ENCODE peak calls at places on chromosomes 5 and 9, in seven cellular contexts. V, X, J, W, O, T and D are unnamed samples.

GRCh38 chr5:111829701-111830100 is 72.7 kb upstream of the NREP start:
- DNase-seq in T (peak), W (no peak), O (no peak), V (no peak), X (no peak), J (no peak), D (no peak)

GRCh38 chr9:134670042-134670525 is 28.5 kb downstream of the COL5A1 start:
- DNase-seq in X (no peak), O (no peak), J (no peak), T (peak), V (no peak), W (no peak), D (no peak)

GRCh38 chr5:149828161-149829011 is 98.3 kb downstream of the PPARGC1B start:
- DNase-seq in W (peak), T (peak), V (peak), J (peak), X (peak), O (peak), D (peak)

GRCh38 chr5:176526462-176526861 is 10.7 kb downstream of the RNF44 start:
- DNase-seq in J (peak), X (no peak), V (no peak), T (no peak), W (no peak), O (no peak), D (no peak)

GRCh38 chr5:14902826-14903560 is 31.4 kb upstream of the ANKH start:
- DNase-seq in T (no peak), J (no peak), O (no peak), V (no peak), X (no peak), W (no peak), D (no peak)

GRCh38 chr5:68661237-68661636 is 432.6 kb upstream of the SLC30A5 start:
- DNase-seq in O (no peak), J (no peak), X (no peak), W (no peak), T (no peak), V (no peak), D (peak)

GRCh38 chr5:93249651-93250289 is 331.2 kb downstream of the NR2F1-AS1 start:
- DNase-seq in O (no peak), V (no peak), T (no peak), J (no peak), W (no peak), X (no peak), D (no peak)

GRCh38 chr5:4570047-4571015 is 569.8 kb upstream of the ADAMTS16 start:
- DNase-seq in V (no peak), O (no peak), W (no peak), T (no peak), X (no peak), J (no peak), D (no peak)

GRCh38 chr9:8730618-8731017 is 931.0 kb upstream of the DMAC1 start:
- DNase-seq in V (no peak), O (no peak), J (no peak), W (no peak), X (no peak), T (no peak), D (no peak)

GRCh38 chr9:2787065-2787464 is 56.8 kb downstream of the PUM3 start:
- DNase-seq in T (no peak), W (no peak), O (no peak), X (no peak), V (no peak), J (no peak), D (no peak)

GRCh38 chr9:110006657-110007056 is 201.3 kb downstream of the C9orf152 start:
- DNase-seq in V (no peak), O (no peak), T (no peak), J (no peak), X (no peak), W (no peak), D (no peak)

GRCh38 chr5:72121753-72122445 is 14.6 kb downstream of the MAP1B start:
- DNase-seq in W (no peak), J (no peak), V (no peak), X (no peak), T (no peak), O (no peak), D (no peak)

GRCh38 chr5:139848508-139849100 is 53.0 kb downstream of the PSD2 start:
- DNase-seq in X (no peak), T (no peak), O (peak), J (peak), V (no peak), W (peak), D (no peak)

GRCh38 chr9:102950341-102950740 is 44.8 kb upstream of the CYLC2 start:
- DNase-seq in W (no peak), O (no peak), V (no peak), T (no peak), X (no peak), J (no peak), D (no peak)

GRCh38 chr5:77326142-77326541 is 115.7 kb downstream of the PDE8B start:
- DNase-seq in W (no peak), T (no peak), X (no peak), J (no peak), O (no peak), V (no peak), D (no peak)

GRCh38 chr5:77318060-77318459 is 107.6 kb downstream of the PDE8B start:
- DNase-seq in W (no peak), J (no peak), O (no peak), T (no peak), V (no peak), X (no peak), D (no peak)

GRCh38 chr5:77319140-77319539 is 108.7 kb downstream of the PDE8B start:
- DNase-seq in J (no peak), W (no peak), X (no peak), V (no peak), O (no peak), T (no peak), D (no peak)

GRCh38 chr5:77322406-77322805 is 111.9 kb downstream of the PDE8B start:
- DNase-seq in X (no peak), O (no peak), W (no peak), J (no peak), T (no peak), V (no peak), D (no peak)

GRCh38 chr5:77321793-77322394 is 111.4 kb downstream of the PDE8B start:
- DNase-seq in J (no peak), W (no peak), T (no peak), O (no peak), V (no peak), X (no peak), D (no peak)
- H3K27ac ChIP-seq in J (no peak), W (no peak), T (no peak), O (no peak), V (no peak), X (no peak), D (no peak)

GRCh38 chr9:4167040-4167671 is 132.7 kb downstream of the GLIS3 start:
- DNase-seq in W (no peak), O (no peak), T (peak), J (no peak), V (no peak), X (no peak), D (no peak)

GRCh38 chr9:4171519-4171918 is 128.3 kb downstream of the GLIS3 start:
- DNase-seq in X (no peak), V (no peak), T (no peak), J (no peak), W (no peak), O (no peak), D (no peak)

GRCh38 chr9:4164356-4164755 is 135.5 kb downstream of the GLIS3 start:
- DNase-seq in V (no peak), W (no peak), T (no peak), O (no peak), X (no peak), J (no peak), D (no peak)

GRCh38 chr9:4170231-4170630 is 129.6 kb downstream of the GLIS3 start:
- DNase-seq in X (no peak), V (no peak), J (no peak), O (no peak), W (no peak), T (no peak), D (no peak)

DNA sequence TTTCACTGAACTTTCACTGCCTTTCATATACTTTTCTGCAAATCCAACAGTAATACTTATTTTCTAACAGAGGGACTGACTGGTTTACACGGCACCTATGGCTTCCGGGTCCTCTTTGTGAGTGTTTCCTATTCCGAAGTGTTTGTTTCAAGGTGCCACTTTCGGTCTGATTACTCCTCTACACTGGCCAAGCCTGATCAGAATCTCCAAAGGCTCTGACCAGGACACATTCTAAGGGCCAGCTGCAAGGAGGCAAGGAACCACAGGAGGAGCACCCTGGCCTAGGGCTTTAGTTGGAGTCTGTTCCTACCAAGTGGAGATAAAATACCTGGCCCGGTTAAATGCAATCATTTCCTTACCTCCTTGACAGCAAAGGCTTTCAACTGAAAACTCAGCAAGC is 132.1 kb downstream of the GLIS3 start:
- DNase-seq in T (no peak), W (no peak), V (no peak), O (no peak), J (no peak), X (no peak), D (no peak)
- H3K27ac ChIP-seq in T (no peak), W (no peak), V (no peak), O (no peak), J (no peak), X (no peak), D (no peak)

GRCh38 chr9:27395484-27395921 is 98.6 kb upstream of the EQTN start:
- DNase-seq in V (no peak), O (no peak), J (no peak), X (no peak), W (no peak), T (no peak), D (no peak)
- H3K27ac ChIP-seq in V (no peak), O (no peak), J (no peak), X (no peak), W (no peak), T (no peak), D (no peak)

DNA sequence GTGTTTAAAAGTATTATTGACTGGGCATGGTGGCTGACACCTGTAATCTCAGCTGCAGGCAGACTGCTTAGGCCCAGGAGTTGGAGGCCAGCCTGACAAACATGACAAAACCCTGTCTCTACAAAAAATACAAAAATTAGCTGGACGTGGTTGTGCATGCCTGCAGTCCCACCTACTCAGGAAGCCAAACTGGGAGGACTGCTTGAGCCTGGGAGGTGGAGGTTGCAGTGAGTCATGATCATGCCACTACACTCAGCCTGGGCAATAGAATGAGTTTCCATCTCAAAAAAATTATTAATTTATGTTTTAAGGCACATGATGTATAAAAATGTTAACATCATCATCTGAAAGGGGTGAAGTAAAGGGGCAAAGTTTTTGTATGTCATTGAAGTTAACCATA is 49.7 kb upstream of the FNIP1 start:
- DNase-seq in V (no peak), J (no peak), X (no peak), W (no peak), T (no peak), O (no peak), D (no peak)
- H3K27ac ChIP-seq in V (no peak), J (no peak), X (no peak), W (no peak), T (no peak), O (no peak), D (no peak)

GRCh38 chr5:95846554-95847260 is 24.2 kb upstream of the GLRX start:
- DNase-seq in O (peak), V (peak), J (no peak), T (peak), W (no peak), X (peak), D (peak)
- H3K27ac ChIP-seq in O (no peak), V (no peak), J (no peak), T (no peak), W (no peak), X (no peak), D (no peak)